ENCODE peak calls at places on chromosomes 3 and 15, in five cellular contexts. One of them, this sample, is unnamed.

GRCh38 chr3:13009132-13009945 is 63.9 kb downstream of the IQSEC1 start:
- DNase-seq in thoracic aorta: no peak
- DNase-seq in dorsolateral prefrontal cortex: no peak
- DNase-seq in NB4: peak
- DNase-seq in AG04450: no peak
- DNase-seq in this sample: peak

GRCh38 chr3:123186695-123187094 is 15.0 kb upstream of the SEC22A start:
- DNase-seq in dorsolateral prefrontal cortex: no peak
- DNase-seq in AG04450: no peak
- DNase-seq in thoracic aorta: no peak
- DNase-seq in NB4: no peak
- DNase-seq in this sample: no peak

GRCh38 chr3:67550541-67550940 is 103.9 kb downstream of the SUCLG2 start:
- DNase-seq in thoracic aorta: no peak
- DNase-seq in AG04450: no peak
- DNase-seq in NB4: no peak
- DNase-seq in dorsolateral prefrontal cortex: no peak
- DNase-seq in this sample: no peak

GRCh38 chr3:126309162-126309561 is 48.0 kb downstream of the KLF15 start:
- DNase-seq in AG04450: no peak
- DNase-seq in NB4: peak
- DNase-seq in thoracic aorta: no peak
- DNase-seq in dorsolateral prefrontal cortex: no peak
- DNase-seq in this sample: no peak

GRCh38 chr15:77239892-77240608 is 169.1 kb upstream of the TSPAN3 start:
- DNase-seq in thoracic aorta: no peak
- DNase-seq in AG04450: no peak
- DNase-seq in dorsolateral prefrontal cortex: no peak
- DNase-seq in NB4: no peak
- DNase-seq in this sample: no peak

GRCh38 chr15:72237286-72238224 is 6.6 kb upstream of the PKM start:
- DNase-seq in dorsolateral prefrontal cortex: no peak
- DNase-seq in AG04450: peak
- DNase-seq in NB4: peak
- DNase-seq in thoracic aorta: peak
- DNase-seq in this sample: peak

GRCh38 chr3:171860830-171861535 is 17.8 kb downstream of the TMEM212 start:
- DNase-seq in dorsolateral prefrontal cortex: no peak
- DNase-seq in NB4: no peak
- DNase-seq in thoracic aorta: no peak
- DNase-seq in AG04450: no peak
- DNase-seq in this sample: no peak

GRCh38 chr15:53197426-53197839 is 407.3 kb upstream of the ONECUT1 start:
- DNase-seq in NB4: peak
- DNase-seq in AG04450: no peak
- DNase-seq in dorsolateral prefrontal cortex: peak
- DNase-seq in thoracic aorta: no peak
- DNase-seq in this sample: no peak

GRCh38 chr3:101725192-101725889 is 927 bp downstream of the CEP97 start:
- DNase-seq in dorsolateral prefrontal cortex: peak
- DNase-seq in NB4: peak
- DNase-seq in thoracic aorta: no peak
- DNase-seq in AG04450: no peak
- DNase-seq in this sample: peak

GRCh38 chr3:85342915-85343314 is 384.1 kb downstream of the CADM2 start:
- DNase-seq in NB4: peak
- DNase-seq in thoracic aorta: no peak
- DNase-seq in dorsolateral prefrontal cortex: no peak
- DNase-seq in AG04450: no peak
- DNase-seq in this sample: no peak
- TF ChIP-seq CTCF in NB4: peak
- TF ChIP-seq CTCF in thoracic aorta: no peak
- TF ChIP-seq CTCF in dorsolateral prefrontal cortex: peak
- TF ChIP-seq CTCF in AG04450: no peak
- TF ChIP-seq CTCF in this sample: no peak

DNA sequence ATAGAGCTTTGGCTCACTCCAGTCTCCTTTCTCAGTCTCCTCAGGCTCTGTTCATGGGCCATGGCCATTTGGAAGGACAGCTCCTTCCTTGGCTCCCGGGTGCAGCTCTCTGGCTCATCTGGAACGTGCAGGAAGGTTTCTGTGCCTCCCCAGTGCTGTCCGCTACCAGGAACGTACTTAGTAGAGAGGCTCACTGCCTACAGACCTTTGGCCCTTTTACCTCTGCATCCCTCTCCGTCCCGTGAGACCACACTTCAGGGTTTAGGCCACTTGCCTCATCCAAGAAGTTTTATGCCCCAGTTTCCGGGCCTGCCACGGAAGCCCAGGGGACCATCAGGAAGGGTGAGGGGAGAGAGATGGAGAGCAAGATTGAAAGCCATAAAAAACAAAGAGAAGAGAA is 20.9 kb downstream of the GRK7 start:
- DNase-seq in AG04450: no peak
- DNase-seq in dorsolateral prefrontal cortex: no peak
- DNase-seq in thoracic aorta: no peak
- DNase-seq in NB4: no peak
- DNase-seq in this sample: no peak
- TF ChIP-seq CTCF in AG04450: no peak
- TF ChIP-seq CTCF in dorsolateral prefrontal cortex: no peak
- TF ChIP-seq CTCF in thoracic aorta: no peak
- TF ChIP-seq CTCF in NB4: no peak
- TF ChIP-seq CTCF in this sample: no peak

GRCh38 chr3:156743859-156744258 is 69.5 kb downstream of the TIPARP start:
- DNase-seq in NB4: no peak
- DNase-seq in AG04450: no peak
- DNase-seq in thoracic aorta: no peak
- DNase-seq in dorsolateral prefrontal cortex: no peak
- DNase-seq in this sample: no peak
- TF ChIP-seq CTCF in NB4: no peak
- TF ChIP-seq CTCF in AG04450: no peak
- TF ChIP-seq CTCF in thoracic aorta: no peak
- TF ChIP-seq CTCF in dorsolateral prefrontal cortex: no peak
- TF ChIP-seq CTCF in this sample: no peak

DNA sequence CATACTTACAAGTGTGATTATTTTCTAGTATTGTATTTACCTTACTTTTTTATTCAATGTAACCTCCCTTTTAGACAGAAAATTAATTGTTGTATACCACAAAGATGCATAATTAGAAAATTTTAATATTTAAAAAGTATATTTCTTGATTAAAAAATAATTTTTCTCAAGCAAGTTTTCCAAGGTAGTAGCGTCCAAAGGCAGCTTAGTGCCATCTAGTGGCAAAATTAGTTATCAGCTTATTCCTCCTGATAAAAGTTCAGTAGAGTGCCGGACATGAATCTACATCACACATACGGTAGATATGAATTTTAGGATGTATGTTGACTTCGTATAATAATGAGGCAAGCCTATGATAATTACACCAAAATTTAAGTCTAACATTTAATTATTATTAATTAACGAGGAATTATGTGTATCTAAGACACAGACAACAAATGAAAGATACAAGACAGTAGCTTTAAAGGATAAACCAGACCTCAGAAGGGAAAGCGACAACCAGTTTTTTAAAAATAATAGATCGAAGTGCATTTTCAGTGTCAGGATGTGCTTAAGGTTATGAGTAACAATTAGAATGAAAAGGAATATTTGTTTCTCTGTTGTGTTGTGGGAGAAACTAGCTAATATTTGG is 405.9 kb downstream of the ROBO1 start:
- DNase-seq in NB4: peak
- DNase-seq in AG04450: peak
- DNase-seq in thoracic aorta: no peak
- DNase-seq in dorsolateral prefrontal cortex: no peak
- DNase-seq in this sample: no peak
- TF ChIP-seq CTCF in NB4: peak
- TF ChIP-seq CTCF in AG04450: peak
- TF ChIP-seq CTCF in thoracic aorta: peak
- TF ChIP-seq CTCF in dorsolateral prefrontal cortex: peak
- TF ChIP-seq CTCF in this sample: peak

GRCh38 chr3:117557008-117557407 is 847.4 kb downstream of the TUSC7 start:
- DNase-seq in NB4: no peak
- DNase-seq in AG04450: no peak
- DNase-seq in dorsolateral prefrontal cortex: no peak
- DNase-seq in thoracic aorta: no peak
- DNase-seq in this sample: no peak

GRCh38 chr3:117563063-117563462 is 853.5 kb downstream of the TUSC7 start:
- DNase-seq in thoracic aorta: no peak
- DNase-seq in NB4: no peak
- DNase-seq in AG04450: peak
- DNase-seq in dorsolateral prefrontal cortex: no peak
- DNase-seq in this sample: no peak

GRCh38 chr3:117562000-117562399 is 852.4 kb downstream of the TUSC7 start:
- DNase-seq in thoracic aorta: no peak
- DNase-seq in AG04450: no peak
- DNase-seq in NB4: no peak
- DNase-seq in dorsolateral prefrontal cortex: no peak
- DNase-seq in this sample: no peak

GRCh38 chr3:117557469-117557868 is 847.9 kb downstream of the TUSC7 start:
- DNase-seq in AG04450: no peak
- DNase-seq in dorsolateral prefrontal cortex: no peak
- DNase-seq in thoracic aorta: no peak
- DNase-seq in NB4: no peak
- DNase-seq in this sample: no peak

GRCh38 chr3:117558681-117559080 is 849.1 kb downstream of the TUSC7 start:
- DNase-seq in thoracic aorta: no peak
- DNase-seq in dorsolateral prefrontal cortex: no peak
- DNase-seq in NB4: no peak
- DNase-seq in AG04450: no peak
- DNase-seq in this sample: no peak
- TF ChIP-seq CTCF in thoracic aorta: no peak
- TF ChIP-seq CTCF in dorsolateral prefrontal cortex: no peak
- TF ChIP-seq CTCF in NB4: no peak
- TF ChIP-seq CTCF in AG04450: no peak
- TF ChIP-seq CTCF in this sample: no peak

DNA sequence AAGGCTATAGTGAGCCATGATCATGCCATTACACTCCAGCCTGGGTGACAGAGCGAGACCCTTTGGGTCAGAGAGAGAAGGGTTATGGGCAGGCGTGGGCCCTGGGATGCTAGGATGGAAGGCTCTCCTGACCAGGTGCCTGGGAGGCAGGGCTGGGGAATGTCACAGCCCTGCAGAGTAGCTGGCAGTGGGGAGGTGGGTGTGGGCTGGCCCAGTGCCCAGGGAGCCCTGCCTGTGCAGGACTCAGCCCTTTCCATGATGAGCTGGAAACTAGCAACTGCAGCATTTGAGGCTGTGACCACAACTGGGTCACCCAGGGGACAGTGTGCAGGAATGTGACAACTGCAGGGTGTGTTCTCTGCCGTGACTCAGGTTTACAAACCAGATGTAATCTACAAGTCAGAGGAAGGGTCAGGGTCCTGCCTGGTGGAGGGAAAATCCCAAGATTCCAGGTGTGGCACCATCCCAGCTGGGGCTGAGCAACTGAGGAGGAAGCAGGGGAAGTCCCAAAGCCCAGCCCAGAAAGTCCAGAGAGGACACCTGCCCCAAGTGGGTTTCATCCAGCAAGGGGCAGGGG is 45.4 kb downstream of the SLC28A1 start:
- DNase-seq in NB4: peak
- DNase-seq in thoracic aorta: no peak
- DNase-seq in AG04450: no peak
- DNase-seq in dorsolateral prefrontal cortex: no peak
- DNase-seq in this sample: no peak
- TF ChIP-seq CTCF in NB4: no peak
- TF ChIP-seq CTCF in thoracic aorta: no peak
- TF ChIP-seq CTCF in AG04450: no peak
- TF ChIP-seq CTCF in dorsolateral prefrontal cortex: no peak
- TF ChIP-seq CTCF in this sample: no peak

DNA sequence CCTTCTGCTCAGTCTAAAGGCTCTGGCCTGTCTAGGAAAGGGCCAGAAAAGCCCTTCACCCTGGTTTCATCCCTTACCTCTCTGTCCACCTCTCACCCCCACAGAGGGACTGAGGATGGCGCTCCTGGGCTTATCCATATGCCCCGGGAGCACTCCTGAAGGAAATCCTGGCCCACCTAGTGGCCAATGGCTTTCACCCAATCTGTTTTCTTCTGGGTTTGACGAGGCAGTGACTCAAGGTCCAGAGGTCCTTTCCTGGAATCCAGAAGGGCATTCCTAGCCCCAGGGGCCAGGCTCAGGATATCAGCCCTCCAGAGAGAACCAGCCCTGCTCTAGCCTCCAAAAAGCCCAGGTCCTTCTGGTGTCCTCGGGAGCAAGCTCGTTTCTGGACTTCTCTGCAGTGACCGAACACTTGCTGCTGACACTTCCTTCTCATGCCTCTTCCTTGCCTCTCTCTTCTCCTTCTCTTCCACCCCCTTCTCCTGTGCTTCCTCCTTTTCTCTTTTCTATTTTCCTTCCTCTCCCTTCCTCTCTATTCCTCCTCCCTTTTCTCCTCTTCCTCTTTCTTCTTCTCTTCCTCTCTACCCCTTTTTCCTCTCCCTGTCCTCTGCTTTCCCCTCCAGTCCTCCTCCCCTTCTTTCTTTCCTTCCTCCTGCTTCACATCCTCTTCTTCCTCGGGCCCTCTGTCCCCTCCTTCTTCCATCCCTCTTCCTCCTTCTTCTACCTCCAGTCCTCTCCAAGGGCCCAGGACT is 59.6 kb downstream of the RHCG start:
- DNase-seq in dorsolateral prefrontal cortex: no peak
- DNase-seq in NB4: no peak
- DNase-seq in AG04450: no peak
- DNase-seq in thoracic aorta: no peak
- DNase-seq in this sample: no peak
- TF ChIP-seq CTCF in dorsolateral prefrontal cortex: no peak
- TF ChIP-seq CTCF in NB4: no peak
- TF ChIP-seq CTCF in AG04450: no peak
- TF ChIP-seq CTCF in thoracic aorta: no peak
- TF ChIP-seq CTCF in this sample: no peak

GRCh38 chr15:50009634-50010033 is 109.4 kb downstream of the ATP8B4 start:
- DNase-seq in dorsolateral prefrontal cortex: no peak
- DNase-seq in AG04450: no peak
- DNase-seq in thoracic aorta: no peak
- DNase-seq in NB4: no peak
- DNase-seq in this sample: no peak

GRCh38 chr15:50017522-50017921 is 101.5 kb downstream of the ATP8B4 start:
- DNase-seq in AG04450: no peak
- DNase-seq in NB4: no peak
- DNase-seq in dorsolateral prefrontal cortex: no peak
- DNase-seq in thoracic aorta: no peak
- DNase-seq in this sample: no peak

DNA sequence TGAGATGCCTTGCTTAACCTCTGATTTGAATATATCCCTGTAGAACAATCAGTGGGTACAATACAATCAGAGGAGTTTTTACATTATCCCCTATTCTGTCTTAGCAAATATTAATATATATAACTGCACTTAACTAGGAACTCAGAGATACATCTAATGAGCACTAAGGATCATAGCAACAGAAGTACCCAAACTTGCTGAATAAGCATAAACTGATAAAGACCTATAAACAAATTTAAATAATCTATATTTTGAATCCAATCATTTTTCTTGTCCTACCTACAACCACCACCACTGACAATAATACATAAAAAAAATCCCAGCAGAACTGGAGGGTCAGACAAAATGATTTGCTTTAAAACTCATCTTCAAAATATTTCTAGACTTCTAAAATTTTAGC is 106.2 kb downstream of the ATP8B4 start:
- DNase-seq in thoracic aorta: no peak
- DNase-seq in dorsolateral prefrontal cortex: no peak
- DNase-seq in NB4: no peak
- DNase-seq in AG04450: no peak
- DNase-seq in this sample: no peak
- TF ChIP-seq CTCF in thoracic aorta: no peak
- TF ChIP-seq CTCF in dorsolateral prefrontal cortex: no peak
- TF ChIP-seq CTCF in NB4: no peak
- TF ChIP-seq CTCF in AG04450: no peak
- TF ChIP-seq CTCF in this sample: no peak